ENCODE peak calls at places on chromosomes 6 and 20, in ten cellular contexts. T is GM20000; U is activated CD8-positive, alpha-beta memory T cell treated with anti-CD3 and anti-CD28 coated beads for 24 hours; H is AG09309; D is HT1080; G is left lung; N is choroid plexus epithelial cell; I is mesendoderm; M is pancreas; R is AG04450. J is an unnamed sample.
A peak's percentile ranks its signal among the peaks of the same experiment; 100 is the strongest.

GRCh38 chr6:113182370-113183141 is 674.6 kb upstream of the MARCKS start:
- DNase-seq in T (no peak), U (no peak), H (peak; percentile 67), D (peak; percentile 83), G (no peak), N (peak; percentile 86), I (peak; percentile 49), M (no peak), R (peak; percentile 41), J (no peak)

GRCh38 chr6:110039364-110039995 is 61.4 kb downstream of the GPR6 start:
- DNase-seq in T (peak; percentile 77), U (peak; percentile 91), H (peak; percentile 64), D (peak; percentile 84), G (peak; percentile 93), N (peak; percentile 96), I (peak; percentile 94), M (peak; percentile 89), R (peak; percentile 79), J (peak; percentile 82)

GRCh38 chr6:5271926-5272325 is 10.6 kb downstream of the FARS2 start:
- DNase-seq in T (no peak), U (no peak), H (no peak), D (no peak), G (no peak), N (no peak), I (no peak), M (no peak), R (no peak), J (no peak)

GRCh38 chr20:32343438-32343837 is 14.7 kb upstream of the ASXL1 start:
- DNase-seq in T (no peak), U (peak; percentile 15), H (peak; percentile 72), D (peak; percentile 54), G (no peak), N (peak; percentile 67), I (no peak), M (no peak), R (no peak), J (no peak)

GRCh38 chr6:39226606-39227300 is 2.5 kb downstream of the KCNK5 start:
- DNase-seq in T (no peak), U (no peak), H (no peak), D (no peak), G (no peak), N (no peak), I (no peak), M (no peak), R (no peak), J (no peak)

GRCh38 chr6:4358414-4359107 is 223.2 kb upstream of the ECI2 start:
- DNase-seq in T (no peak), U (no peak), H (peak; percentile 99), D (peak; percentile 100), G (peak; percentile 84), N (peak; percentile 93), I (peak; percentile 97), M (peak; percentile 90), R (peak; percentile 95), J (peak; percentile 63)

GRCh38 chr6:19830171-19830570 is 7.0 kb upstream of the ID4 start:
- DNase-seq in T (no peak), U (no peak), H (no peak), D (no peak), G (no peak), N (peak; percentile 65), I (no peak), M (no peak), R (no peak), J (no peak)

GRCh38 chr20:50625986-50626677 is 65.2 kb downstream of the RIPOR3 start:
- DNase-seq in T (no peak), U (peak; percentile 60), H (no peak), D (peak; percentile 57), G (no peak), N (peak; percentile 66), I (peak; percentile 93), M (peak; percentile 54), R (no peak), J (no peak)

GRCh38 chr20:33132858-33133615 is 34.9 kb upstream of the BPIFA2 start:
- DNase-seq in T (no peak), U (no peak), H (no peak), D (no peak), G (no peak), N (no peak), I (peak; percentile 10), M (no peak), R (no peak), J (no peak)